ENCODE peak calls at places on chromosomes 7 and 10, in seven cellular contexts. V is AG10803; T is HFFc6; Q is tibial artery; B is H9; Z is CD4-positive, alpha-beta T cell; R is GM23338. H is an unnamed sample.
A peak's percentile ranks its signal among the peaks of the same experiment; 100 is the strongest.

GRCh38 chr10:3775671-3776551 is 9.1 kb downstream of the KLF6 start:
- DNase-seq in Z (no peak), Q (no peak), T (peak; percentile 72), B (peak; percentile 71), R (peak; percentile 75), V (peak; percentile 29), H (no peak)

GRCh38 chr7:13628231-13629001 is 361.1 kb downstream of the ETV1 start:
- DNase-seq in B (no peak), R (no peak), Z (no peak), Q (no peak), T (peak; percentile 19), V (peak; percentile 63), H (no peak)

GRCh38 chr10:58963723-58964124 is 212.7 kb upstream of the PHYHIPL start:
- DNase-seq in R (peak; percentile 88), V (no peak), B (peak; percentile 89), Z (no peak), Q (no peak), T (no peak), H (no peak)

GRCh38 chr10:96832721-96833219 is 672 bp downstream of the LCOR start:
- DNase-seq in B (peak; percentile 75), Z (peak; percentile 87), Q (peak; percentile 88), R (peak; percentile 76), V (peak; percentile 70), T (peak; percentile 70), H (no peak)

GRCh38 chr10:47020491-47020890 is 109.3 kb downstream of the PTPN20 start:
- DNase-seq in R (no peak), T (peak; percentile 55), B (no peak), Q (peak; percentile 80), V (peak; percentile 80), Z (peak; percentile 15), H (no peak)

GRCh38 chr10:19749185-19749729 is 67.0 kb upstream of the PLXDC2 start:
- DNase-seq in T (peak; percentile 42), Q (no peak), V (peak; percentile 82), B (no peak), Z (no peak), R (no peak), H (no peak)

GRCh38 chr7:12893292-12893691 is 205.9 kb downstream of the ARL4A start:
- DNase-seq in T (no peak), V (peak; percentile 80), R (no peak), Q (no peak), B (no peak), Z (no peak), H (no peak)

GRCh38 chr10:21078410-21079329 is 181.6 kb upstream of the NEBL start:
- DNase-seq in B (peak; percentile 72), T (peak; percentile 35), Z (no peak), Q (peak; percentile 65), R (peak; percentile 89), V (peak; percentile 62), H (no peak)

GRCh38 chr7:4766666-4767530 is 8.5 kb upstream of the AP5Z1 start:
- DNase-seq in R (no peak), Z (no peak), Q (no peak), T (no peak), V (no peak), B (no peak), H (no peak)

GRCh38 chr10:114550756-114551290 is 107.3 kb downstream of the ABLIM1 start:
- DNase-seq in T (peak; percentile 39), V (peak; percentile 41), Z (no peak), R (peak; percentile 55), Q (no peak), B (no peak), H (no peak)

GRCh38 chr7:103988468-103989199 is 824 bp downstream of the RELN start:
- DNase-seq in R (peak; percentile 41), Q (no peak), T (no peak), V (no peak), B (peak; percentile 34), Z (no peak), H (no peak)

GRCh38 chr7:36048141-36048901 is 104.7 kb upstream of the EEPD1 start:
- DNase-seq in Q (no peak), R (no peak), V (peak; percentile 97), Z (no peak), T (peak; percentile 94), B (no peak), H (no peak)

GRCh38 chr7:98613601-98614425 is 3.3 kb upstream of the NPTX2 start:
- DNase-seq in R (peak; percentile 83), V (peak; percentile 18), Q (no peak), Z (no peak), B (no peak), T (peak; percentile 8), H (no peak)

GRCh38 chr10:48589266-48589665 is 15.6 kb downstream of the ARHGAP22 start:
- DNase-seq in Z (no peak), T (peak; percentile 91), Q (no peak), V (peak; percentile 93), R (no peak), B (no peak), H (no peak)

DNA sequence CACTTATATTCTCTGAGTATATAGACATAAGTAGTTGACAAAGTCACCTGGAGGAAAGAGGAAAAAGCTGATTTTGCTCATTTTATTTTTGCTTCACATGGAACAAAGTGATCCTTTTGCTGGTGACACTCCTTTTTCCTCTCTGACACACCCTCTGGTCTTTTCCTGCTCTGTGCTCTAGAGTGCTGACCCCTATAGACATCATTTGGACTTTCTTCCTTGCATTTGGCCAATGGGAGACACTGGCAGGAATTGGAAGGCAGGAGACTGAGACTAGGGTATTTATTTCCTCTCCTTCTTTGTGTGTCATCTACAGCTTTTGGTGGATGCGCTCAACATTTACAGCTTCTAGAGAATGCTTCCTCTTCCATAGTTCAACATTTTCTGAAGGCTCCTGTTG is 1078.1 kb downstream of the SORCS1 start:
- DNase-seq in V (no peak), T (no peak), Z (no peak), R (peak; percentile 33), B (no peak), Q (no peak), H (no peak)
- TF ChIP-seq CTCF in V (no peak), T (no peak), Z (no peak), R (peak; percentile 47), B (peak; percentile 47), Q (no peak), H (no peak)

GRCh38 chr7:28784166-28784870 is 173.8 kb downstream of the TRIL start:
- DNase-seq in Q (no peak), Z (no peak), T (no peak), B (no peak), R (no peak), V (peak; percentile 73), H (no peak)

GRCh38 chr7:28782362-28782761 is 175.8 kb downstream of the TRIL start:
- DNase-seq in Q (no peak), V (no peak), B (no peak), T (no peak), R (no peak), Z (no peak), H (no peak)

GRCh38 chr7:28790467-28790866 is 167.7 kb downstream of the TRIL start:
- DNase-seq in Z (no peak), R (no peak), V (no peak), B (no peak), T (no peak), Q (no peak), H (no peak)

GRCh38 chr7:28787116-28787515 is 171.0 kb downstream of the TRIL start:
- DNase-seq in T (no peak), B (no peak), Z (no peak), R (no peak), V (no peak), Q (no peak), H (no peak)

DNA sequence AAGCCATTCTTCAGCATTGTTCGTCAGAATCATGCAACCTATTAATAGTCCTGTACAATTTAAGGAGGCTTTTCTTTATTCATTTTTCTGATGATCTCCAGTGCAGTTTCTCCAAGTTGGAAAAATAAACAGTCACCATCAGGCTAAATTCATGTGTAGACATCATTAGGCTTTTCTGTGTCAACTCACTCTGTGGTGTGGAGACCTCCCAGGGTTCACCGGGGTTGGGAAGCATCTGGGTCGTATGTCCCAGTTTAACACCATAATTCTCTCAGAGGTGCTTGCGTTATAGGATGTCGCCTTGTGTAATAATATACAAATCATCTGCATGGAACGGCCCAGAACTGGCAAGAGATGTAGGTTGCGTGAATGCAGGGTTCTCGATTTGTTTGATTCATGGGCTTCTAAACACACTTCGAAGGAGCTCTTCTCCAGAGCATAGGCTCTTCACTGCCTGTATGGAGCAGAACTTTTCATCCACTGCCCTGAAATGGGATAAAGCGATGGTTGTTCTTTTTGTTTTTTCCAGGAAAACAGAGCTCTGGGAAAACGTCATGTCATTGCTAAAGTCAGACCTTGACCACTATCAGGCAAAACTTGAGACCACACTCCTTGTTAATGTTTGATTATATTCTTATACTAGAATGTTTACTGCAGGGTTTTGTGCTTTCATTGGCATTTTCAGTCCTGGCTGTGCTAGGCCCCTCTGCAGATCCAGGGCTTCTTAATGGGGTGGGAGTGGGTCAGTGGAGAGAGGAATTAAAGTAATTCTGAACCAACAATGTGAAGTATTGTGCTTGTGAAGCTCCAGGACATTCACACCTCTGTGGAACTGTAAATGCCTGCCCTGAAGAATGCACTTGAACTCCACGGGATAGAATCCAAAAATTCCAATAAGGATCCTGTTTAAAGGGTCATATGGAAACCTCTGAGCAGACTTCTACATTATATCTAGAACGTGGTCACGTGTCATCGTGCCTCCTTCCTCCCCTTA is 172.8 kb downstream of the TRIL start:
- DNase-seq in R (no peak), Q (no peak), V (no peak), B (no peak), T (no peak), Z (no peak), H (no peak)
- TF ChIP-seq CTCF in R (no peak), Q (no peak), V (no peak), B (no peak), T (no peak), Z (no peak), H (no peak)

DNA sequence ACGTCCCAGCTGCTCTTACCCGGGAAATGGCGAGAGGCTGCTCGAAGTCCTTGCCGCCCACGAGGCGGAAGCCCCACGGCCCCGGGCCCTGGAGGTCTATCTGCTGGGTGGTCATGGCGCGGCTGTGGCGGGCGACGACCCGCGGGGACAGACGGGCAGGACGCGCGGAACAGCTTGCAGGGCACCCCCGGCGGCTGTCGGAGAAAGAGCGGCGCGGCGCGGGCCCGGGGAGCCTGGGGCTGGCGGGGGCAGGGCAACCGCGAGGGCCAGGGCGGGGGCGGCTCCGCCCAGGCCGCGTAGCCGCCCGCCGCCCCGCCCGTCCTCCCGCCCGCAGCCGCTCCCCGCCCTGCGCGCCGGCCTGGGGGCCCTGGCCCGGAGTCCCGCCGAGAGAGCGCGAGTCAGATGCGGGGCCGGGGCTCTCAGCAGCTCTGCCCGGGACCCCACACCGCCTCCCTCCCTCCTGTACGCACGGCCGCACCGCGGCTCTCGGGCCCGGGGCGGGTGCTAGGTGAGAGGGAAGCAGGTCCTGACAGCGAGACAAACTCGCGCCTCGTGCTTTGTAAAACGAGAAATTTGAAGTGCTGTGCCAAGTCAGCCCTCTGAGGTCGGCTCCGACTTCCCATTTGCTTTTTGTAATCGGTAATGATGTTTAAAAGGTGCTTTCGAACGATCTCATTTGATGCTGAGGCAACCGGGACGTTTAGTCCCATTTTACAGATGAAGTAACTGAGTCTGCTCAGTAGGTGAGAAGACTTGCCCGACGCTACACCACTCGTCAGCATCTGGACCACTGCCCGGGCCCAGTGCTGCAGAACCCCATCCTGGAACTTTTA is at the start of gene PDLIM1:
- DNase-seq in Q (peak; percentile 88), Z (peak; percentile 35), V (peak; percentile 65), B (peak; percentile 67), T (peak; percentile 49), R (peak; percentile 81), H (no peak)
- TF ChIP-seq CTCF in Q (peak; percentile 58), Z (no peak), V (no peak), B (peak; percentile 41), T (peak; percentile 51), R (no peak), H (peak; percentile 25)

DNA sequence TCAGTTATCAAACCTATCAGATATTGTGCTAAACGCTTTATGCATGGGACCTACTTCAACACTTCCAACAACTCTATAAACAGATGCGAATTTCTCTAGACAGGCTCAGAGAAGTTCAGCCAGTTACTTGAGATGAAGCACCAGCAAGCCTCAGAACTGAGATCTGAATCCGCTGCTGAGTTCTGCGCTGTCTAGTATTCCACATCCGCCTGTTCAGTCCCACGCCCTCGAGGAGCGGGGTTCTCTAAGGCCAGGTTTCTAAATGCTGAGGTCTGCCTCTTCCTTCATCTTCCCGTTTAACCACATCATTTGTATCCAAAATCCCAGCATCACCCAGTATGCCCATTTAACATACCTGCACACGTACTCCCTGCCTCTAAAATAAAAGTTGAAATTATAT is 297.8 kb upstream of the ZNF32 start:
- DNase-seq in V (no peak), Z (no peak), Q (no peak), T (no peak), B (no peak), R (no peak), H (no peak)
- TF ChIP-seq CTCF in V (no peak), Z (no peak), Q (no peak), T (no peak), B (no peak), R (no peak), H (no peak)